ENCODE peak calls at places on chromosomes 2 and 18, in ten cellular contexts. U is ovary, F is IMR-90, T is A549, V is heart left ventricle, P is tibial nerve, J is adrenal gland, B is gastrocnemius medialis, M is prostate gland, X is stomach. K is an unnamed sample.

GRCh38 chr2:74233648-74234047 is 35.2 kb downstream of the MTHFD2 start:
- DNase-seq in U (no peak), F (no peak), T (no peak), V (no peak), P (no peak), J (no peak), B (no peak), M (no peak), X (peak; percentile 19), K (no peak)

GRCh38 chr18:5057348-5058012 is 139.6 kb downstream of the AKAIN1 start:
- DNase-seq in U (peak; percentile 40), F (peak; percentile 31), T (peak; percentile 50), V (peak; percentile 62), P (peak; percentile 18), J (peak; percentile 72), B (peak; percentile 17), M (no peak), X (peak; percentile 57), K (peak; percentile 68)

GRCh38 chr2:238950551-238950950 is 102.7 kb downstream of the TWIST2 start:
- DNase-seq in U (no peak), F (no peak), T (no peak), V (no peak), P (peak; percentile 8), J (no peak), B (no peak), M (peak; percentile 3), X (no peak), K (no peak)

GRCh38 chr2:126736133-126736874 is 80.3 kb downstream of the GYPC start:
- DNase-seq in U (no peak), F (peak; percentile 40), T (no peak), V (no peak), P (no peak), J (no peak), B (no peak), M (no peak), X (no peak), K (no peak)

GRCh38 chr2:151637284-151637781 is 96.9 kb downstream of the NEB start:
- DNase-seq in U (no peak), F (no peak), T (no peak), V (no peak), P (no peak), J (no peak), B (no peak), M (no peak), X (no peak), K (no peak)

GRCh38 chr18:49849331-49850217 is 36.2 kb upstream of the ACAA2 start:
- DNase-seq in U (peak; percentile 46), F (peak; percentile 92), T (peak; percentile 87), V (no peak), P (no peak), J (no peak), B (no peak), M (no peak), X (peak; percentile 72), K (peak; percentile 60)

GRCh38 chr2:183773775-183774174 is 649.5 kb downstream of the NUP35 start:
- DNase-seq in U (no peak), F (no peak), T (no peak), V (no peak), P (no peak), J (no peak), B (no peak), M (no peak), X (no peak), K (no peak)

GRCh38 chr18:34991561-34991960 is 49.7 kb upstream of the MAPRE2 start:
- DNase-seq in U (no peak), F (no peak), T (no peak), V (no peak), P (no peak), J (no peak), B (no peak), M (no peak), X (no peak), K (no peak)

GRCh38 chr2:42958036-42958370 is 165.6 kb upstream of the HAAO start:
- DNase-seq in U (no peak), F (no peak), T (no peak), V (peak; percentile 21), P (no peak), J (no peak), B (no peak), M (no peak), X (no peak), K (no peak)

GRCh38 chr2:129297430-129297829 is 682.0 kb upstream of the RAB6C start:
- DNase-seq in U (no peak), F (no peak), T (no peak), V (no peak), P (no peak), J (no peak), B (no peak), M (no peak), X (no peak), K (no peak)

GRCh38 chr18:2914844-2915243 is 68.0 kb downstream of the EMILIN2 start:
- DNase-seq in U (peak; percentile 65), F (peak; percentile 14), T (no peak), V (no peak), P (peak; percentile 13), J (peak; percentile 24), B (no peak), M (no peak), X (no peak), K (no peak)

GRCh38 chr18:79526468-79527460 is 131.0 kb downstream of the NFATC1 start:
- DNase-seq in U (peak; percentile 42), F (no peak), T (no peak), V (peak; percentile 74), P (no peak), J (no peak), B (no peak), M (no peak), X (no peak), K (peak; percentile 1)

GRCh38 chr18:50091495-50092249 is 103.3 kb downstream of the MYO5B start:
- DNase-seq in U (no peak), F (no peak), T (no peak), V (no peak), P (no peak), J (no peak), B (no peak), M (no peak), X (no peak), K (peak; percentile 30)

GRCh38 chr18:49723648-49724180 is 89.6 kb downstream of the ACAA2 start:
- DNase-seq in U (no peak), F (peak; percentile 51), T (peak; percentile 31), V (no peak), P (no peak), J (no peak), B (no peak), M (no peak), X (no peak), K (no peak)

DNA sequence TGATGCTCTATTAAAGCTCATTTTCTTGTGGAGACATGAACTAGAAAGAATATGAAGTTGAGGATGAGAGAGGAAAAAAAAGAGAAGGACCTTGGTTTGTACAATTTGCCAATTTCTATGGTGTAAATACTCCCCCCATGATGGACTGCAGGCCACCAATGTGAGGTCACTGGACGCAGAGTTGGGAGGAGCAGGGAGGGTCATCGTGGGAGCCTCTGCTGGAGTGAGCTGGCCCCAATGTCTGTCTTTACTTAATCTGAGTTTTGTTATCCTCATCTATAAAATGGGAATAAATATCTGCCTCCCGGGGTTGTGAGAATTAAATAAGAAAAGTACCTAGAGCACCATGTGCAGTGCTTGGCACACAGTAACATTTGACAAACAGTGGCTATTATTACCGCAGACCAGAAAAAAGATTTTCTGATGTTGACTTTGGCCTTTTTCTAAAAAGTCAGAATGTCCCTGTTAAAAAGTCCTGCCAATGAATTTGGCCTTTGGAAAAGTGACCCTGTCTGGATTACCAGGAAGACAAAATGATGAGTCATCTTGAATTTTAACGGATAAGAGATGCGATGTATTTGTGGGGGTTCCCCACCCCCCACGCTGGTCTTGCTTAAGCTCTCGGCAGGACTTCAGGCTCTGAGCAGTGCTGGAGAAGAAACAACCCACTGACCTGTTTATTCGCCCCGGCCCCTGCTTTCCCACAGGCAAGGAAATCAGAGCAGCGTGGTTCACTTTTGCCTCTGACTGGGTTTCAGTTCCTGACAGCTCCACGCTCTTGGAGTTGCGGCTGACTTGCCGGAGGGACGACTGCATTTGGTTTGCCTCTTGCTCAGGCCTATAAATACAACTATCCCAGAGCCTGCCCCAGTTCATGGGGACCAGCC is 50.3 kb upstream of the FOSL2 start:
- DNase-seq in U (peak; percentile 84), F (peak; percentile 84), T (peak; percentile 66), V (peak; percentile 70), P (peak; percentile 46), J (peak; percentile 84), B (peak; percentile 56), M (peak; percentile 45), X (peak; percentile 54), K (peak; percentile 70)
- TF ChIP-seq POLR2A in U (no peak), F (no peak), T (no peak), V (no peak), P (no peak), J (peak; percentile 21), B (peak; percentile 69), M (no peak), X (no peak), K (no peak)

GRCh38 chr2:204407209-204408070 is 137.8 kb upstream of the PARD3B start:
- DNase-seq in U (no peak), F (peak; percentile 21), T (peak; percentile 41), V (no peak), P (no peak), J (no peak), B (no peak), M (no peak), X (no peak), K (no peak)
- H3K9me3 ChIP-seq in U (no peaks in the 10 kb centered on the region), F (no peaks in the 10 kb centered on the region), T (peaks cover 13% of the 10 kb centered on the region), V (no peaks in the 10 kb centered on the region), P (no peaks in the 10 kb centered on the region), J (no peaks in the 10 kb centered on the region), B (no peaks in the 10 kb centered on the region), M (no peaks in the 10 kb centered on the region), X (no peaks in the 10 kb centered on the region), K (no peaks in the 10 kb centered on the region)

DNA sequence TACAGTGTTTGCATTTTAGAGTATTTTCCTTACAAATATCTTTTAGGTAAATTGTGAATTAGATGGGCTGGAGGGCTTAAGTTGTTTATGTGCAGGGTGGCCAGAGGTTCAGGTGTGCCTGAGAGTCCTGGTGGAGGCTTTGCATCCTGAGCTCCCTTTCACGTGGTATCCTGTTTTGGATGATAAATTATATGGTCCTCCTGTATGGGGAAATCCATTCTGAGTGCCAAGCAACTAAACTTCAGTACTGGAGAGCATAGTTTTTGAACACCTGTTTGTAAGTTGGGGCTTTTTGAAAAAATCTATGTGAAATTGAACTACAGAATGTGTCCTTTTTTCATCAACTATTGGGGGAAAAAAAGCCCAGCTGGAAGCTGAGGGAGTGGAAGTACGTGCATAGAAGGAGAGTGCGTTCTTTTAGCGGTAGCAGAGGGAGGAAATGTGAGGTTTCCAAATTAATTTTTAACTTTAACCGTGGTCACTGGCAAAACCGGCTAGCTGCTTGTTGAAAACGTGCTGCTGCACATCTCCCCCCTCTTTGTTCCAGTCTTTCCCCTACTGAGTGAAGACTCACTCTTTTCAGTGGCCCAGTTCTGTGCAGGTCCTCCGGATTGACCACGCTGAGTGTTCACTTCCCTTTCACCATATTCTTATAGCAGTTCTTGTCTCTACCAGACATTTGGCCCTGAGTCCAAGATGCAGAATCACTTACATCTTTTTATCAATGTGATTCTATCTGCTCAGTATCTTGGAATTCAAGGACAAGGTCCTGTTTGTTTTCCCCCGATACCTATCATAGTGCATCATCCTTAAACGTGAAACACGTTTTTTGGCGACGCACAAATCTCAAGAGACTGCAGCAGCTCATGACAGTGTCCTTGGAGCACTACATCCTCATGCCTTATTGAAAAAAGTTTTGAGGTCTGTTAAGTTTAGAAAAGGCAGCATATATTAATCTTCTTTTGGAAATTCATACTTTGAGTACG is 15.3 kb downstream of the CNOT11 start:
- DNase-seq in U (no peak), F (no peak), T (no peak), V (no peak), P (no peak), J (no peak), B (no peak), M (no peak), X (no peak), K (no peak)
- TF ChIP-seq POLR2A in U (no peak), F (no peak), T (no peak), V (no peak), P (no peak), J (no peak), B (no peak), M (no peak), X (no peak), K (no peak)

GRCh38 chr2:131093066-131093842 is at the start of gene FAM168B:
- DNase-seq in U (peak; percentile 94), F (peak; percentile 88), T (peak; percentile 91), V (peak; percentile 95), P (peak; percentile 83), J (peak; percentile 88), B (peak; percentile 72), M (peak; percentile 81), X (peak; percentile 92), K (peak; percentile 89)
- H3K9me3 ChIP-seq in U (no peaks in the 10 kb centered on the region), F (no peaks in the 10 kb centered on the region), T (no peaks in the 10 kb centered on the region), V (no peaks in the 10 kb centered on the region), P (no peaks in the 10 kb centered on the region), J (no peaks in the 10 kb centered on the region), B (no peaks in the 10 kb centered on the region), M (no peaks in the 10 kb centered on the region), X (no peaks in the 10 kb centered on the region), K (no peaks in the 10 kb centered on the region)

K was measured in body of pancreas.